ENCODE peak calls at places on chromosomes 11 and 22, in four cellular contexts. N, S, X and J are unnamed samples.

GRCh38 chr22:27752771-27753170 is 48.8 kb downstream of the MN1 start:
- DNase-seq in N (no peak), S (no peak), X (no peak), J (no peak)

GRCh38 chr22:50361222-50361621 is 18.1 kb downstream of the PPP6R2 start:
- DNase-seq in N (no peak), S (no peak), X (no peak), J (no peak)

GRCh38 chr11:78050964-78051831 is 12.5 kb upstream of the THRSP start:
- DNase-seq in N (peak), S (peak), X (peak), J (no peak)

GRCh38 chr11:91163619-91164451 is 941.0 kb upstream of the CHORDC1 start:
- DNase-seq in N (no peak), S (no peak), X (peak), J (peak)

GRCh38 chr11:1868056-1868635 is 15.3 kb downstream of the LSP1 start:
- DNase-seq in N (no peak), S (no peak), X (no peak), J (no peak)

GRCh38 chr22:49882519-49883293 is 29.1 kb downstream of the ZBED4 start:
- DNase-seq in N (no peak), S (no peak), X (no peak), J (no peak)

GRCh38 chr22:42645938-42646568 is 3.1 kb downstream of the CYB5R3 start:
- DNase-seq in N (no peak), S (no peak), X (no peak), J (no peak)

GRCh38 chr11:368414-369335 is 624 bp upstream of the B4GALNT4 start:
- DNase-seq in N (peak), S (peak), X (peak), J (peak)

GRCh38 chr11:101323997-101324396 is 194.4 kb upstream of the PGR start:
- DNase-seq in N (peak), S (no peak), X (no peak), J (peak)

GRCh38 chr11:43983221-43983795 is 40.9 kb downstream of the C11orf96 start:
- DNase-seq in N (no peak), S (no peak), X (no peak), J (peak)

GRCh38 chr11:293293-293851 is 4.4 kb downstream of the PGGHG start:
- DNase-seq in N (no peak), S (no peak), X (no peak), J (no peak)

GRCh38 chr11:61697764-61698163 is 17.6 kb downstream of the DAGLA start:
- DNase-seq in N (no peak), S (no peak), X (no peak), J (no peak)

GRCh38 chr11:100716848-100717247 is 29.8 kb downstream of the ARHGAP42 start:
- DNase-seq in N (no peak), S (no peak), X (no peak), J (no peak)

GRCh38 chr11:116732740-116733385 is 39.9 kb downstream of the BUD13 start:
- DNase-seq in N (peak), S (peak), X (peak), J (peak)

GRCh38 chr11:46680164-46680760 is 20.2 kb downstream of the ARHGAP1 start:
- DNase-seq in N (no peak), S (no peak), X (no peak), J (no peak)

GRCh38 chr11:2674681-2675131 is 25.1 kb downstream of the KCNQ1OT1 start:
- DNase-seq in N (no peak), S (no peak), X (no peak), J (no peak)

GRCh38 chr11:115580927-115581680 is 76.9 kb upstream of the CADM1 start:
- DNase-seq in N (no peak), S (no peak), X (no peak), J (no peak)

GRCh38 chr11:115585361-115586024 is 81.3 kb upstream of the CADM1 start:
- DNase-seq in N (no peak), S (no peak), X (no peak), J (no peak)

GRCh38 chr11:115579181-115579825 is 75.1 kb upstream of the CADM1 start:
- DNase-seq in N (no peak), S (no peak), X (no peak), J (no peak)

GRCh38 chr11:115580416-115580815 is 76.2 kb upstream of the CADM1 start:
- DNase-seq in N (no peak), S (no peak), X (no peak), J (no peak)

GRCh38 chr11:115581871-115582639 is 77.8 kb upstream of the CADM1 start:
- DNase-seq in N (peak), S (no peak), X (no peak), J (peak)
- TF ChIP-seq HMGXB4 in N (no peak), S (no peak), X (no peak), J (no peak)

GRCh38 chr11:122979103-122979814 is 2.4 kb downstream of the BSX start:
- DNase-seq in N (peak), S (no peak), X (no peak), J (no peak)
- TF ChIP-seq NR3C1 in N (no peak), S (no peak), X (no peak), J (no peak)

GRCh38 chr22:17366329-17366728 is 2.9 kb upstream of the CECR2 start:
- DNase-seq in N (no peak), S (no peak), X (no peak), J (no peak)

GRCh38 chr22:17368727-17369552 is at the start of gene CECR2:
- DNase-seq in N (peak), S (peak), X (no peak), J (no peak)

GRCh38 chr22:17368144-17368726 is 1.0 kb upstream of the CECR2 start:
- DNase-seq in N (peak), S (no peak), X (no peak), J (no peak)

GRCh38 chr22:17369553-17370035 is 334 bp downstream of the CECR2 start:
- DNase-seq in N (peak), S (no peak), X (no peak), J (no peak)

DNA sequence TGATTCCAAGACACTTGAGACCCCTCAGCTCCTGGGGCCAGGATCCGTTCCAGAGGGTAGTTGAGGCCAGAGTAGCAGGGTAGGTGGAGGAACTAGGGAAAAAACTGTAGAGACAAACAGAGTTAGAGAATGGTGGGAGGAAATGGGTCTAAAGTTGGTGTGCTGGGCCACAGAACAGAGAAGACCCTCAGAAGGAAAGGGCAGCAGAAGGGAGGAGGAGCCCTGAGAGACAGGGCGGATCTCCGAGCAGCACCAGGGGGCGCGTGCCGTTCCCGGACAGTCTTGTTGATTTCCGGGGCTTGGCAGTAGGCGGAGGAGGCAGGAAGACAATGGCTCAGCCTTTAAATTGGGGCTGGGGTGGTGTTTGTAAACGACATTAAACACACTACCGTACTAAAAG is 2.4 kb upstream of the CECR2 start:
- DNase-seq in N (peak), S (peak), X (no peak), J (peak)
- TF ChIP-seq HMGXB4 in N (no peak), S (no peak), X (no peak), J (no peak)

GRCh38 chr11:111663820-111664219 is 61.6 kb downstream of the SIK2 start:
- DNase-seq in N (no peak), S (no peak), X (no peak), J (no peak)
- TF ChIP-seq NR3C1 in N (no peak), S (no peak), X (no peak), J (no peak)

DNA sequence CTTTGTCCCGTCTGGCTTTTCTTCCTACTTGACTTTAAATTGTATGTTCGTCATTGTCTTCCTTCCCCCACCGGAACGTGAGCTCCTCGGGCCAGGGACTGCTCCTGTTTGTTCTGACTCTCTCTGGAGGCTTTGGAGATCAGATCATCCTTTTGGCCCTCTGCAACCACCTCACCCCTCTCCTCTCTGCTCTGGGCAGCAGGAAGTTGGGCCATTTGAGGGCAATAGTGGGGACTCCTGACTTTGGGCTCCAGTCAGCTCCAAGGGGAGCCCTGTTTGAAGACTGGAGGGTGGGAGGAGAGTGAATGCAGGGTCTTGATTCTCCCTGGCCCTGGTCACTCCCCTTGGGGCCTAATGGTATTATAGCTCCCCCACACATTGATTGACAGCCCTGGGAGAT is 186.3 kb upstream of the B3GAT1 start:
- DNase-seq in N (no peak), S (no peak), X (no peak), J (no peak)
- TF ChIP-seq HMGXB4 in N (no peak), S (no peak), X (no peak), J (no peak)

DNA sequence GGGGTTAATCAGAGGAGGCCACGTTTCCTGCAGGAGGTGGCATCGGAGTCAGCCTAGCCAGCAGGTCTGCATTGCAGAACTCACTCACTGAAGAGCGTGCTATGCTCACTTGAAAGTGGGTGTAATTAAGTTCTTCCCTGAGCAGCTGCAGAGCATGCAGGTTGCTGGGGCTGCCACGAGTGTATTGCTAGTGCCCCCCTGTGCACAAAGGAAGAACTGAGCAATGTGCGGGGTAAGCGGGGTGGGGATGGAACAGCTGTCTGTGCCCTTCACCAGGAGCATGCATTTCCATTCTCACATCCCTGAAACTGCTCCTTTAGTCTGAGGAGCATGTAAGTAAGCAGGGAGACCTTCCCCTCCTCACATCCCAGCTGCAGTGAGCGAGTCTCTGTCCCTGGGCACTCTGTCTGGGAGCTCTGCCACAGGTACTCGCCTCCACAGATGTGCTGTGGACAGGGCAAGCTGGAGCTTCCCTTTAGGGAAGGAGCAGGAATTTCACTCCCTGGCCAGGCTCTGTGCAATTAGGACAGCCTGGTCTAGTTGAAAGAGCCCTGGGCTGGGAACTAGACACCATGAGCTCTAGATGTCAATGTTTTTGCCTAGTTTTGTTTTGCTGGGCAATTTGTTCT is 1031.8 kb downstream of the NTM start:
- DNase-seq in N (peak), S (no peak), X (no peak), J (peak)
- TF ChIP-seq NR3C1 in N (no peak), S (no peak), X (no peak), J (no peak)